ENCODE peak calls at places on chromosomes 4 and X, in five cellular contexts. D, S, Y, J and F are unnamed samples.

GRCh38 chr4:86664959-86665358 is 70.8 kb downstream of the PTPN13 start:
- DNase-seq in D (peak; percentile 80), S (no peak), Y (no peak), J (no peak), F (no peak)

GRCh38 chrX:9420513-9420912 is 44.3 kb upstream of the TBL1X start:
- DNase-seq in D (no peak), S (no peak), Y (no peak), J (no peak), F (no peak)

GRCh38 chr4:139876328-139876941 is 210.8 kb downstream of the MGST2 start:
- DNase-seq in D (no peak), S (no peak), Y (no peak), J (peak; percentile 28), F (no peak)

GRCh38 chr4:94650690-94651089 is 107.1 kb upstream of the BMPR1B start:
- DNase-seq in D (no peak), S (no peak), Y (peak; percentile 94), J (peak; percentile 25), F (no peak)

GRCh38 chrX:11111947-11112346 is 815 bp downstream of the HCCS start:
- DNase-seq in D (no peak), S (no peak), Y (no peak), J (peak; percentile 40), F (no peak)

GRCh38 chr4:168696828-168697227 is 200.0 kb downstream of the PALLD start:
- DNase-seq in D (peak; percentile 43), S (no peak), Y (no peak), J (no peak), F (no peak)

GRCh38 chr4:19807505-19807904 is 444.2 kb upstream of the SLIT2 start:
- DNase-seq in D (peak; percentile 82), S (no peak), Y (no peak), J (no peak), F (no peak)

GRCh38 chr4:3700223-3700622 is 66.0 kb upstream of the ADRA2C start:
- DNase-seq in D (no peak), S (peak; percentile 24), Y (no peak), J (no peak), F (no peak)

GRCh38 chr4:123785515-123785914 is 388.9 kb downstream of the SPRY1 start:
- DNase-seq in D (peak; percentile 21), S (no peak), Y (no peak), J (no peak), F (peak; percentile 47)

GRCh38 chr4:184362338-184362737 is 112.0 kb downstream of the IRF2 start:
- DNase-seq in D (peak; percentile 18), S (no peak), Y (no peak), J (no peak), F (no peak)

GRCh38 chrX:104803219-104803618 is 237.2 kb downstream of the IL1RAPL2 start:
- DNase-seq in D (no peak), S (no peak), Y (no peak), J (no peak), F (no peak)

GRCh38 chrX:71828086-71828485 is 64.9 kb downstream of the CXorf49B start:
- DNase-seq in D (no peak), S (no peak), Y (no peak), J (no peak), F (no peak)

GRCh38 chr4:39574946-39575345 is 47.7 kb upstream of the UGDH start:
- DNase-seq in D (no peak), S (no peak), Y (no peak), J (no peak), F (no peak)

GRCh38 chr4:8502836-8503585 is 62.4 kb downstream of the TRMT44 start:
- DNase-seq in D (no peak), S (no peak), Y (no peak), J (no peak), F (peak; percentile 28)

GRCh38 chr4:48375651-48376291 is 34.4 kb downstream of the SLAIN2 start:
- DNase-seq in D (peak; percentile 89), S (no peak), Y (peak; percentile 72), J (peak; percentile 91), F (peak; percentile 25)

GRCh38 chr4:1973661-1974060 is 35.1 kb downstream of the NELFA start:
- DNase-seq in D (no peak), S (no peak), Y (no peak), J (no peak), F (no peak)

GRCh38 chr4:2356123-2357069 is 62.0 kb downstream of the ZFYVE28 start:
- DNase-seq in D (no peak), S (peak; percentile 40), Y (no peak), J (no peak), F (no peak)

GRCh38 chr4:185716008-185716976 is 95.7 kb downstream of the SORBS2 start:
- DNase-seq in D (no peak), S (peak; percentile 60), Y (no peak), J (no peak), F (peak; percentile 36)

GRCh38 chr4:119315036-119315435 is 6.9 kb downstream of the FABP2 start:
- DNase-seq in D (no peak), S (no peak), Y (no peak), J (no peak), F (no peak)

GRCh38 chrX:129783176-129783776 is 3.5 kb downstream of the SASH3 start:
- DNase-seq in D (no peak), S (no peak), Y (no peak), J (no peak), F (no peak)
- H3K4me1 ChIP-seq in D (no peaks in the 10 kb centered on the region), S (no peaks in the 10 kb centered on the region), Y (no peaks in the 10 kb centered on the region), J (no peaks in the 10 kb centered on the region), F (no peaks in the 10 kb centered on the region)

GRCh38 chr4:143391261-143391660 is 54.6 kb downstream of the GAB1 start:
- DNase-seq in D (no peak), S (no peak), Y (no peak), J (no peak), F (no peak)
- H3K4me1 ChIP-seq in D (peaks cover 5% of the 10 kb centered on the region), S (peaks cover 72% of the 10 kb centered on the region), Y (peaks cover 22% of the 10 kb centered on the region), J (peaks cover 8% of the 10 kb centered on the region), F (peaks cover 26% of the 10 kb centered on the region)

GRCh38 chrX:7346021-7346420 is 198.1 kb upstream of the PUDP start:
- DNase-seq in D (no peak), S (no peak), Y (no peak), J (no peak), F (no peak)
- H3K4me1 ChIP-seq in D (no peaks in the 10 kb centered on the region), S (no peaks in the 10 kb centered on the region), Y (no peaks in the 10 kb centered on the region), J (no peaks in the 10 kb centered on the region), F (no peaks in the 10 kb centered on the region)

GRCh38 chrX:134880866-134881265 is 109.9 kb upstream of the SMIM10 start:
- DNase-seq in D (peak; percentile 27), S (no peak), Y (no peak), J (no peak), F (no peak)
- H3K4me1 ChIP-seq in D (no peaks in the 10 kb centered on the region), S (no peaks in the 10 kb centered on the region), Y (peaks cover 5% of the 10 kb centered on the region), J (no peaks in the 10 kb centered on the region), F (no peaks in the 10 kb centered on the region)

DNA sequence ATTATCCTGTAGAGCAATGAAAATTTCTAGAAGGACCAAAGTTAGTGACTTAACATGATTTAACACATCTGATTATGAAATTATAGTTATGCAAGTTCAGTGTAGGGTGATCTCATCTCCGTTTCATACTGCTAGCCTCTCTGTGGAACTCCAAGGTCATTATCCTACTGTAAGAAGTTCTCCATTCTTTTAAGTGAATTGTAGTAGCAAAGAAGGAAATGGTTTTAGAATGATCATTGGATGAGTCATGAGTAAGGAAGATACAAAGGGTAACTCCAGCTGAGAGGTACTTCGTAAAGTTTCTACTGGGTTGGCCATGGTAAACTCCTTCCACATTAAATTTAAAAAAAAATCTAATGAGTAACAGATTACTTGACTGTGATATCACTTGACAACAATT is 215.0 kb upstream of the GIMD1 start:
- DNase-seq in D (peak; percentile 80), S (no peak), Y (peak; percentile 74), J (no peak), F (no peak)
- H3K4me1 ChIP-seq in D (peaks cover 2% of the 10 kb centered on the region), S (no peaks in the 10 kb centered on the region), Y (peaks cover 42% of the 10 kb centered on the region), J (no peaks in the 10 kb centered on the region), F (no peaks in the 10 kb centered on the region)

GRCh38 chr4:167234388-167234881 is at the start of gene SPOCK3:
- DNase-seq in D (peak; percentile 44), S (peak; percentile 56), Y (peak; percentile 17), J (no peak), F (peak; percentile 57)

GRCh38 chr4:167239627-167240026 is 5.3 kb upstream of the SPOCK3 start:
- DNase-seq in D (no peak), S (no peak), Y (no peak), J (no peak), F (no peak)

GRCh38 chr4:167233523-167234387 is 539 bp downstream of the SPOCK3 start:
- DNase-seq in D (peak; percentile 26), S (no peak), Y (peak; percentile 1), J (no peak), F (no peak)

GRCh38 chr4:167232805-167233522 is 1.3 kb downstream of the SPOCK3 start:
- DNase-seq in D (no peak), S (no peak), Y (no peak), J (no peak), F (no peak)

DNA sequence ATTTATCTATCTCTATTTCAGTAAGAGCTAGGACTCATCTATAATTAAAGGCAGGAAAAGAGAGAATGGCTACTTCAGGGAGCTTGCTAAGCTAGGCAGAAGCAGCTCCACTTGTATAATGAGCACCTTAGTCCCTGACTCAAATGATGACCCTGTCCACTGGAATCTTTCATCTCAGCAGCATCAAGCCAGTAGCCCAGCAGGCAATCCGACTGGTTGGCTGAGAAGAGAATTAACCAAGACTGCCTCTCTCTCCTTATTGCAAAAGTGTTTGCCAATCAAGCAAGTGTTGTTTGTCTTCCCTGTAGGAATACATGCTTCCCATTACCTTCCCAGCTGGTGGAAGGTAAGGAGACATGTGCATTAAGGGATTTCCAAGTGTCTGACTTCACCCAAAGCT is 3.9 kb upstream of the SPOCK3 start:
- DNase-seq in D (no peak), S (no peak), Y (no peak), J (no peak), F (no peak)
- H3K4me1 ChIP-seq in D (peaks cover 4% of the 10 kb centered on the region), S (peaks cover 16% of the 10 kb centered on the region), Y (no peaks in the 10 kb centered on the region), J (no peaks in the 10 kb centered on the region), F (peaks cover 16% of the 10 kb centered on the region)